ENCODE peak calls at places on chromosomes 7 and 10, in six cellular contexts. W is dorsolateral prefrontal cortex, T is A673, J is fibroblast of lung, Y is glutamatergic neuron, C is upper lobe of right lung. E is an unnamed sample.
A peak's percentile ranks its signal among the peaks of the same experiment; 100 is the strongest.

GRCh38 chr10:78899996-78900714 is 168.6 kb upstream of the ZMIZ1 start:
- DNase-seq in T (no peak), J (no peak), Y (no peak), W (no peak), C (peak; percentile 60), E (no peak)

GRCh38 chr7:98617051-98617959 is at the start of gene NPTX2:
- DNase-seq in C (peak; percentile 72), J (no peak), W (peak; percentile 79), T (peak; percentile 62), Y (peak; percentile 96), E (peak; percentile 58)

GRCh38 chr7:11699666-11700065 is 132.3 kb downstream of the THSD7A start:
- DNase-seq in T (no peak), C (no peak), W (no peak), Y (no peak), J (no peak), E (no peak)

GRCh38 chr10:16944081-16944922 is 127.1 kb upstream of the RSU1 start:
- DNase-seq in C (no peak), J (peak; percentile 78), W (no peak), T (peak; percentile 71), Y (no peak), E (no peak)

GRCh38 chr7:145903658-145904057 is 212.9 kb upstream of the CNTNAP2 start:
- DNase-seq in J (no peak), C (no peak), T (no peak), W (no peak), Y (no peak), E (no peak)

GRCh38 chr7:75892634-75893272 is 13.9 kb downstream of the RHBDD2 start:
- DNase-seq in J (peak; percentile 78), Y (no peak), C (peak; percentile 92), W (no peak), T (no peak), E (no peak)

GRCh38 chr10:76868088-76868949 is 769.3 kb downstream of the KCNMA1 start:
- DNase-seq in J (peak; percentile 36), Y (no peak), W (no peak), C (no peak), T (no peak), E (no peak)

GRCh38 chr10:68231106-68231901 is 609 bp downstream of the ATOH7 start:
- DNase-seq in W (peak; percentile 58), T (peak; percentile 79), J (peak; percentile 72), C (peak; percentile 82), Y (peak; percentile 85), E (peak; percentile 79)

GRCh38 chr10:4699950-4700730 is 125.9 kb upstream of the AKR1E2 start:
- DNase-seq in J (peak; percentile 63), W (no peak), Y (no peak), T (no peak), C (no peak), E (no peak)

GRCh38 chr7:51142741-51143390 is 173.7 kb downstream of the COBL start:
- DNase-seq in T (no peak), Y (no peak), C (no peak), J (no peak), W (no peak), E (no peak)

GRCh38 chr7:151914051-151914450 is 37.1 kb upstream of the PRKAG2 start:
- DNase-seq in J (no peak), W (no peak), Y (no peak), T (no peak), C (no peak), E (no peak)

GRCh38 chr7:47591655-47592572 is 10.0 kb upstream of the TNS3 start:
- DNase-seq in Y (no peak), C (no peak), T (no peak), W (no peak), J (peak; percentile 62), E (no peak)

GRCh38 chr7:141593134-141593533 is 41.9 kb downstream of the AGK start:
- DNase-seq in Y (no peak), T (peak; percentile 30), C (no peak), W (no peak), J (peak; percentile 75), E (peak; percentile 82)

GRCh38 chr7:19112290-19113000 is 5.0 kb downstream of the TWIST1 start:
- DNase-seq in Y (no peak), J (peak; percentile 73), W (no peak), T (no peak), C (no peak), E (peak; percentile 28)

GRCh38 chr7:41134242-41134872 is 568.5 kb downstream of the INHBA start:
- DNase-seq in W (no peak), C (no peak), Y (no peak), T (peak; percentile 58), J (peak; percentile 11), E (no peak)

GRCh38 chr10:82091413-82091812 is 216.4 kb downstream of the NRG3 start:
- DNase-seq in C (no peak), Y (no peak), W (no peak), J (no peak), T (no peak), E (no peak)

GRCh38 chr10:124526621-124527267 is 65.1 kb downstream of the LHPP start:
- DNase-seq in T (no peak), Y (no peak), J (no peak), C (no peak), W (no peak), E (no peak)

GRCh38 chr7:44852590-44852989 is 4.7 kb upstream of the H2AZ2 start:
- DNase-seq in J (no peak), C (no peak), W (no peak), T (no peak), Y (no peak), E (no peak)

GRCh38 chr10:130435961-130436360 is 299.8 kb downstream of the GLRX3 start:
- DNase-seq in C (no peak), W (no peak), J (no peak), Y (no peak), T (no peak), E (no peak)

GRCh38 chr10:89421018-89421476 is 6.7 kb downstream of the IFIT5 start:
- DNase-seq in C (no peak), J (no peak), W (no peak), Y (no peak), T (no peak), E (no peak)

GRCh38 chr7:26083113-26083512 is 68.9 kb upstream of the NFE2L3 start:
- DNase-seq in C (no peak), T (peak; percentile 87), W (no peak), Y (no peak), J (no peak), E (no peak)

GRCh38 chr10:125003901-125004467 is 62.1 kb downstream of the ZRANB1 start:
- DNase-seq in C (peak; percentile 49), J (no peak), W (peak; percentile 22), Y (no peak), T (no peak), E (no peak)

GRCh38 chr10:29344073-29344820 is 55.4 kb downstream of the LYZL1 start:
- DNase-seq in J (no peak), C (no peak), W (no peak), Y (no peak), T (peak; percentile 14), E (peak; percentile 53)

GRCh38 chr10:93630609-93631320 is 18.4 kb downstream of the PDE6C start:
- DNase-seq in J (no peak), T (no peak), Y (no peak), W (no peak), C (no peak), E (no peak)

GRCh38 chr10:122786269-122786668 is 59.4 kb downstream of the CUZD1 start:
- DNase-seq in T (peak; percentile 50), J (no peak), W (no peak), Y (no peak), C (no peak), E (peak; percentile 19)

GRCh38 chr10:121236621-121237020 is 361.6 kb downstream of the FGFR2 start:
- DNase-seq in C (no peak), W (no peak), T (no peak), Y (no peak), J (no peak), E (no peak)

GRCh38 chr10:121240011-121240410 is 358.2 kb downstream of the FGFR2 start:
- DNase-seq in J (no peak), Y (no peak), C (peak; percentile 62), T (no peak), W (no peak), E (no peak)

GRCh38 chr10:121240556-121240955 is 357.7 kb downstream of the FGFR2 start:
- DNase-seq in C (no peak), W (no peak), Y (no peak), T (no peak), J (no peak), E (no peak)

GRCh38 chr10:121235692-121236091 is 362.6 kb downstream of the FGFR2 start:
- DNase-seq in J (no peak), T (no peak), C (no peak), Y (no peak), W (no peak), E (no peak)

DNA sequence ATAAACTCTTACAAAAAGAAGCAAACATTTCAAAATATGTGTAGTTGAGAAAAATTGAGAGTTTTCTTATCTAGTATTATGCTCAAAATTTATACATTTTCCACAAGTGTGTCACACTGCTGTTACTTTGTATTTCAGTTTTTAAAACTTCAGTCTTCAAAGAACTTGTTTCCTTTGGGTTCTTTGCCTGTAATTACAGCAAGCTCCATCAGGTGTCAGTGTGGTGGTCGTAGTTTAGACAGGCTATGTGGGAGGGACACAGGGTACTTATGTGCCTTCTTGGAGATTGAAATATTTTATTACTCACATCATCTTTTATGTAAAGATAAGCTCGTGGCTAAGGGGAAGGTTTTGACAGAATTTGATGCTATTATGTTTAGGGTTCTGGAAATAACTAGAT is 360.5 kb downstream of the FGFR2 start:
- DNase-seq in J (no peak), Y (no peak), C (no peak), T (no peak), W (no peak), E (no peak)
- TF ChIP-seq CTCF in J (no peak), Y (peak; percentile 29), C (no peak), T (peak; percentile 32), W (no peak), E (no peak)

GRCh38 chr10:91495402-91495801 is 85.3 kb downstream of the HECTD2 start:
- DNase-seq in T (no peak), C (no peak), W (no peak), J (peak; percentile 62), Y (no peak), E (no peak)

GRCh38 chr10:91487914-91488577 is 77.9 kb downstream of the HECTD2 start:
- DNase-seq in W (no peak), Y (no peak), J (no peak), C (no peak), T (no peak), E (no peak)

GRCh38 chr10:91493313-91493712 is 83.2 kb downstream of the HECTD2 start:
- DNase-seq in J (peak; percentile 79), T (peak; percentile 62), C (no peak), W (no peak), Y (no peak), E (peak; percentile 19)
- TF ChIP-seq CTCF in J (no peak), T (peak; percentile 61), C (peak; percentile 54), W (peak; percentile 77), Y (peak; percentile 50), E (peak; percentile 30)

GRCh38 chr7:83325083-83325482 is 162.4 kb upstream of the PCLO start:
- DNase-seq in T (peak; percentile 3), J (no peak), C (no peak), Y (no peak), W (no peak), E (no peak)
- TF ChIP-seq CTCF in T (no peak), J (no peak), C (no peak), Y (no peak), W (no peak), E (no peak)

DNA sequence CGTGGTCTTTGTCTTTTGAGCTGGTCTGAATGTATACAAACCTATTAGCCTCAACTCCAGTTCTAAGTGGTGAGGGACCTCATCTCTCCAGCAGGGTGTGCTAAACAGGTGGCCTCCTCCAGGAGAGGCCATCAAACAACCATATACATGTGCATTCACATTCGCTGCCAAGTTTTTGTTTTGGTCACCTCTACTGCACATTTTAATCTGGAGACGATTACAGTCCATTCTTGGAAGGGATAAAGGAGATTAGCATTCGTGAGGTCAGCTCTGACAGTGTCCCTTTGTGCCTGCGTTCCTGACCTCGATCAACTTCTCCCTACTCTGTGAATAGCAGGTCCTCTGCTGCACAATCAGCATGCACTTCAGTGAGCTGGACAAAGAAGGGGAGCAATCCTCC is 60.8 kb downstream of the RHOBTB1 start:
- DNase-seq in C (no peak), T (peak; percentile 42), J (peak; percentile 33), W (no peak), Y (no peak), E (peak; percentile 51)
- TF ChIP-seq CTCF in C (peak; percentile 55), T (peak; percentile 52), J (peak; percentile 32), W (peak; percentile 51), Y (no peak), E (peak; percentile 53)

E was measured in cardiac muscle cell.